ENCODE peak calls at places on chromosomes 1 and 21, in six cellular contexts. H, N, V, L, S and A are unnamed samples.

GRCh38 chr1:36223373-36223995 is 759 bp upstream of the THRAP3 start:
- DNase-seq in H (peak), N (no peak), S (peak), V (no peak), L (no peak), A (no peak)

GRCh38 chr1:178037510-178038253 is 56.2 kb upstream of the RASAL2 start:
- DNase-seq in L (peak), H (peak), N (no peak), S (peak), V (peak), A (no peak)

GRCh38 chr1:210626341-210626740 is 297.6 kb downstream of the HHAT start:
- DNase-seq in L (no peak), H (no peak), N (no peak), S (no peak), V (peak), A (no peak)

GRCh38 chr1:13930151-13930550 is 230.2 kb downstream of the PRDM2 start:
- DNase-seq in N (no peak), H (peak), V (no peak), L (no peak), S (no peak), A (no peak)

GRCh38 chr1:93350322-93350721 is 4.6 kb downstream of the DR1 start:
- DNase-seq in N (no peak), H (no peak), S (no peak), V (no peak), L (no peak), A (no peak)

GRCh38 chr1:25645641-25646400 is 29.2 kb downstream of the MAN1C1 start:
- DNase-seq in N (no peak), L (no peak), V (no peak), H (no peak), S (no peak), A (no peak)

GRCh38 chr1:110476028-110476765 is 25.2 kb downstream of the PROK1 start:
- DNase-seq in H (no peak), N (no peak), L (no peak), V (no peak), S (no peak), A (no peak)

GRCh38 chr1:152448095-152448494 is 34.0 kb upstream of the CRNN start:
- DNase-seq in S (peak), V (no peak), H (no peak), L (no peak), N (no peak), A (no peak)

GRCh38 chr1:226603030-226603960 is 54.7 kb downstream of the STUM start:
- DNase-seq in H (no peak), N (peak), S (peak), V (peak), L (peak), A (no peak)

GRCh38 chr1:181134543-181135461 is 46.3 kb downstream of the IER5 start:
- DNase-seq in S (peak), V (peak), L (peak), H (peak), N (no peak), A (no peak)

GRCh38 chr1:20604678-20605077 is 15.8 kb downstream of the CDA start:
- DNase-seq in N (no peak), L (no peak), S (peak), H (peak), V (no peak), A (no peak)

GRCh38 chr1:163561570-163562295 is 240.0 kb downstream of the NUF2 start:
- DNase-seq in L (no peak), N (no peak), H (peak), S (peak), V (no peak), A (no peak)

GRCh38 chr21:35120631-35121180 is 71.6 kb upstream of the RUNX1 start:
- DNase-seq in L (no peak), S (no peak), V (no peak), H (no peak), N (no peak), A (no peak)

GRCh38 chr21:43333301-43334062 is 93.4 kb downstream of the SIK1 start:
- DNase-seq in V (peak), S (peak), H (peak), L (peak), N (peak), A (peak)

GRCh38 chr1:53625049-53625448 is 113.9 kb downstream of the GLIS1 start:
- DNase-seq in V (no peak), L (peak), S (peak), N (no peak), H (no peak), A (no peak)

GRCh38 chr1:96559181-96559580 is 162.4 kb upstream of the PTBP2 start:
- DNase-seq in V (no peak), N (no peak), H (no peak), L (no peak), S (peak), A (no peak)

GRCh38 chr1:96554364-96554763 is 167.2 kb upstream of the PTBP2 start:
- DNase-seq in V (no peak), S (no peak), L (no peak), N (no peak), H (no peak), A (no peak)

GRCh38 chr1:96557336-96557735 is 164.2 kb upstream of the PTBP2 start:
- DNase-seq in N (no peak), H (no peak), S (peak), L (no peak), V (no peak), A (no peak)

GRCh38 chr1:96562094-96562493 is 159.5 kb upstream of the PTBP2 start:
- DNase-seq in V (no peak), L (no peak), S (no peak), N (no peak), H (no peak), A (no peak)

GRCh38 chr1:96559707-96560588 is 161.6 kb upstream of the PTBP2 start:
- DNase-seq in L (peak), H (peak), V (no peak), N (peak), S (peak), A (peak)
- H3K4me3 ChIP-seq in L (no peak), H (no peak), V (no peak), N (no peak), S (peak), A (no peak)

DNA sequence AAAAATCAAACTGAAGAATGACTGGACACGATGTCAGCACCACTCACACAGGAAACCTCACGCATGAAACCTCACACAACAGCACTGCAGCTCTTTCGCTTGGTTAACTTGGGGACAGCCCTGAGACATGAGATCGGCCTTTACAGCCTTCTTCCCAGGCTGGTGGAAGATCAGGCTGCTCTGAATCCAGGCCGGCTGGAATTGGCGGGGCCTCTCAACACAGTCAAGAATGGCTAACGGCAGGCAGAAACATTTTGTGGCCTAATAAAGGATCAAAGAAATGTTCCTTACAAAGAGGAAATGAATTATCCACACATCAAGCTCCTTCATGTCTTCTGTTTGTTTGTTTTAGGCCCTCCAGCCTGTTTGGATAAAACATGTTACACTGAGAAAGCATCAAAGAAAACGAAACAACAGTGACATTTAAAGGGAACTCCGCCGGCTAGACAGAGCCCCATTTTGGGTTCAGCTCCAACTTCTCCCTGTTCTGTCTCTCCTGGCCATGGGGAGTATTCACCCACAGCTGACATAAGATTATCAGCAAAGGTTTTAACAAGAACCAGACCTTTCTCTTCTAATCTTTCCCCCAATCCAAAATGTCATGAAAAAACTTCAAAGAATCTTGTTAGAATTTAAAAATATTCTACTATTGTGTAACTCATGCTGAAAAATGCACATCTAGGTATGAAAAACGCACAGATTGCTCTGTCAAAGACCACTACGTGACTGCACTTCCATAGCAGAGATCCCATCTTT is 131.2 kb downstream of the SLC45A1 start:
- DNase-seq in S (peak), H (no peak), L (no peak), N (no peak), V (peak), A (no peak)
- H3K4me3 ChIP-seq in S (peak), H (no peak), L (no peak), N (no peak), V (peak), A (no peak)

GRCh38 chr1:161972828-161973227 is 50.8 kb downstream of the OLFML2B start:
- DNase-seq in S (no peak), V (no peak), N (no peak), H (no peak), L (no peak), A (no peak)

GRCh38 chr1:161981735-161982525 is 41.7 kb downstream of the OLFML2B start:
- DNase-seq in N (no peak), H (no peak), S (no peak), V (no peak), L (no peak), A (no peak)

GRCh38 chr1:161981126-161981525 is 42.5 kb downstream of the OLFML2B start:
- DNase-seq in N (no peak), V (no peak), S (no peak), L (no peak), H (no peak), A (no peak)

GRCh38 chr1:161973924-161974845 is 49.5 kb downstream of the OLFML2B start:
- DNase-seq in S (no peak), L (no peak), N (no peak), V (peak), H (no peak), A (no peak)

DNA sequence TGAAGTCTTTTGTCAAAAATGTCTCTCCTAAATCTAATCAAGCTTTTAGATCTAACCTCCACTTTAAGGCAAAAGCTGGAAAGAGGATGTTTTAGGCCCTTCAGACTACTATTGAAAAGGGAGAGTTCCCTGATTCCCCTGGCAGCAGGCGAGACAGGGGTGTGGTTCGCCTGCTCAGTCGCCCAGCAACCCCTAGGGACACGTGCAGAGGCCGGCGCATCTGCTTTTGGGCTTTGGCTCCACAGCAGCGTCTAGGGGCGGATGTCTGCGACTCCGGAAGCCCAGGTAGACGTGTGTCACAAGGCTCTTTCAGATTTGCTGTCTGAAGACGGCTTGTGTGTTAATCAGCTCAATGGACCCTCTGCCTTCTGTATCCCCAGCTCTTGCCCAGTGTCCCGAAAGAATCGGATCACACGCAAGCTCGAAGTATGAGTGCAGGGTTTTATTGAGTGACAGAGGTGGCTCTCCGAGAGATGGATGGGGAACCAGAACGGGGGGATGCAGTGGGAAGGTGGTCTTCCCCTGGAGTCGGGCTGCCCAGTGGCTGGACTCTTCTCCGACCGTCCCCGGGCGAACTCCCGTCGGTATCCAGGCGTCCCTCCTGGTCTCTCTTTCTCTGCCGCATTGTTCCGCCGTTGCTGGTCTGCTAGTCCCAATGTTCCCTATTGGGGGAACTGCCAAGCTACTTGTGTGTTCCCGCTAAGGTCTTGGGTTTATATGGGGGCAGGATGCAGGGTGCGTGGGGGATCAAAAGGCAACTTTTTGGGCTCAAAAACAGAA is 45.5 kb downstream of the OLFML2B start:
- DNase-seq in L (no peak), S (peak), N (no peak), H (no peak), V (no peak), A (no peak)
- H3K4me3 ChIP-seq in L (no peak), S (peak), N (no peak), H (no peak), V (no peak), A (no peak)

GRCh38 chr1:41382531-41383090 is 21.4 kb downstream of the FOXO6 start:
- DNase-seq in H (peak), V (peak), L (no peak), N (no peak), S (peak), A (no peak)
- H3K4me3 ChIP-seq in H (peak), V (peak), L (no peak), N (peak), S (peak), A (peak)

GRCh38 chr1:27000817-27001460 is 7.4 kb downstream of the TRNP1 start:
- DNase-seq in N (no peak), V (no peak), S (peak), L (no peak), H (peak), A (no peak)

GRCh38 chr1:26996665-26997064 is 3.2 kb downstream of the TRNP1 start:
- DNase-seq in H (no peak), S (no peak), L (no peak), N (no peak), V (no peak), A (no peak)

GRCh38 chr1:27000092-27000816 is 6.8 kb downstream of the TRNP1 start:
- DNase-seq in N (no peak), S (no peak), H (no peak), V (no peak), L (no peak), A (no peak)

GRCh38 chr1:26999440-26999987 is 6.0 kb downstream of the TRNP1 start:
- DNase-seq in L (peak), S (peak), N (peak), H (peak), V (peak), A (peak)

DNA sequence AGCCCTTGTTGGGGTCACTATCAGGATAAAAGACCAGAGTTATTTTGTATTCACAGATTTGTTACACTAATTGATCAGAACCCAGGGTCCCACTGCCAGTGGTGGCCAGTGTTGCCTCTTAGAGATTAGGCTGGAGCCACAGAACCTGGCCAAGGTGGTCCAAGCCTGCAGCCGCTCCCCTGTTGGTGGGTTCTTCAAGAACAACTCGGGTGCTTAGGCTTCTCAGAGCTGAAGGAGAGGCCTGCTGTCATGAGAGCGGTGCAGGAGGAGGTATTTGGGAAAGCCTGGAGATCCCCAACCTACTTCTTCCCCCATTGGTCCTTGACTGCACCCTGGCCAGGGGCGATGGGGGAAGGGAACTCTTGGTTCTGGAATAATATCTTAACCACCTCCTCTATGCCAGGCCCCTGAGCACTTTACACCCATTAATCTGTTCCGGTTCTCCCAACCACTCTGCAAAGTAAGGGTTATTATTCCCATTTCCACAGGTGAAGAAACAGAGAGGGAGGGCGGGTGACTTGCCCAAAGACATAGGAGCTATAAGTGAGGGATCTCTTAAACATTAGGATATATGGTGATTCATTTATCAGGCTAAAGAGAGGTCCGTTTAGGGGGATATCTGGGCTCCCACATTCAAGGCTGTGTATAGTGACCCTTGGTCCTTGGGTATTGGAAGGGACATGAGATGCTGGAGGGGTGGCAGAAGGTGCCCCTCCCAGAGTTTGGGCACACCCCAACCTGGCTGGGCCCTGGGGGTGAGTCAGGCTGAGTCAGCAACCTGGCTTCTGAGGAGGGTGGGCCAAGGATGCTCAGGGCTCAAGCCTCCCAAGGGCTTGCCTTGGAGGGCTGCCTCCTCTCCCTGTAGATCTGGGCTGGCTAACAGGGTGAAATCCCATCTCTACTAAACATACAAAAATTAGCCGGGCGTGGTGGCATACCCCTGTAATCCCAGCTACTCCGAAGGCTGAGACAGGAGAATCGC is 5.1 kb downstream of the TRNP1 start:
- DNase-seq in L (no peak), N (no peak), S (peak), V (no peak), H (peak), A (no peak)
- H3K4me3 ChIP-seq in L (no peak), N (no peak), S (peak), V (no peak), H (peak), A (no peak)

GRCh38 chr21:27817061-27817460 is 850.2 kb upstream of the ADAMTS5 start:
- DNase-seq in V (no peak), H (no peak), N (no peak), S (no peak), L (no peak), A (no peak)
- H3K4me3 ChIP-seq in V (no peak), H (no peak), N (no peak), S (no peak), L (no peak), A (no peak)

GRCh38 chr1:229411434-229412055 is 22.3 kb downstream of the ACTA1 start:
- DNase-seq in S (no peak), L (no peak), N (no peak), H (no peak), V (no peak), A (no peak)

GRCh38 chr1:229409616-229410369 is 24.1 kb downstream of the ACTA1 start:
- DNase-seq in S (peak), L (no peak), H (no peak), V (no peak), N (no peak), A (no peak)

GRCh38 chr1:229412056-229412455 is 21.8 kb downstream of the ACTA1 start:
- DNase-seq in V (no peak), S (no peak), H (no peak), N (no peak), L (no peak), A (no peak)

GRCh38 chr1:229410370-229410691 is 23.6 kb downstream of the ACTA1 start:
- DNase-seq in V (no peak), H (no peak), S (no peak), N (no peak), L (no peak), A (no peak)

DNA sequence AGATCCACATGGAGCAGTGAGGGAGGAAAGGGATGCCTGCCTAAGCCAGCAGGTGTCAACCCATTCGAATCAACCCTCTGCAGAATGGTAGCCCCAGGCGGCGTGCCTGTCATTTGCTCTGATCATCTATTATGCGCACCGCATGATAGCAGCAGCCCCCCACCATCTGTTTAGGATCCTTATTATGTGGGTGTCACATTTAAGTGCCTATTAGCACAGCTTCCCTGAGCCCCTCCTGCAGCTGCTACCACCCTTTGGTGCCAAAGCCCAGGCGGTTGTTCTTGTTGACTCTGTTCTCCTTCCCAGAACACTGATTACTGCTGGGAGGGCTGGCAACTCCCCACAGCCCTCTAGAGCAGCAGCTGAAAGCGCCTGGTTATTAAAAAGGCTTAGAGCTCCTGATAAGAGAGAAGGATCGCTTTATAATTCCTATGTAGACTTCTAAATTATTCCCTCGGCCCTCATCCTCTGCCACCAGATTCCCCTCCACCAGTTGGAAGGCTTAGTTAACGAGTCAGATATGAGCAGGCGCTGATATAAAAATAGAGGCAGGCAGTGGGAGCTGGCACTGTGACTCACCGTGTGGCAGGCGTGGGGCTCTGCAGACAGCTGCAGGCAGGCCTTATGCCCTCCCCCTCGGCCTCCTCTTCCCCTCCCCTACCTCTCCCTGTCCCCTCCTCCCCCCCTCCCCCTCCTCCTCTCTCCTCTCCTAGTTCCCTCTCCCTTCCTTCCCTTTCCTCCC is 23.0 kb downstream of the ACTA1 start:
- DNase-seq in N (no peak), L (peak), V (peak), H (peak), S (peak), A (no peak)
- H3K4me3 ChIP-seq in N (no peak), L (no peak), V (no peak), H (no peak), S (peak), A (no peak)

GRCh38 chr21:37673801-37674575 is 242.3 kb downstream of the KCNJ6 start:
- DNase-seq in L (no peak), V (no peak), S (no peak), N (no peak), H (no peak), A (no peak)

GRCh38 chr21:37669249-37669648 is 247.0 kb downstream of the KCNJ6 start:
- DNase-seq in L (no peak), S (no peak), N (no peak), H (no peak), V (no peak), A (no peak)

GRCh38 chr21:37668462-37669239 is 247.6 kb downstream of the KCNJ6 start:
- DNase-seq in V (no peak), N (no peak), H (no peak), L (no peak), S (no peak), A (no peak)

GRCh38 chr21:37670883-37671282 is 245.4 kb downstream of the KCNJ6 start:
- DNase-seq in V (no peak), L (no peak), H (peak), N (no peak), S (peak), A (no peak)

DNA sequence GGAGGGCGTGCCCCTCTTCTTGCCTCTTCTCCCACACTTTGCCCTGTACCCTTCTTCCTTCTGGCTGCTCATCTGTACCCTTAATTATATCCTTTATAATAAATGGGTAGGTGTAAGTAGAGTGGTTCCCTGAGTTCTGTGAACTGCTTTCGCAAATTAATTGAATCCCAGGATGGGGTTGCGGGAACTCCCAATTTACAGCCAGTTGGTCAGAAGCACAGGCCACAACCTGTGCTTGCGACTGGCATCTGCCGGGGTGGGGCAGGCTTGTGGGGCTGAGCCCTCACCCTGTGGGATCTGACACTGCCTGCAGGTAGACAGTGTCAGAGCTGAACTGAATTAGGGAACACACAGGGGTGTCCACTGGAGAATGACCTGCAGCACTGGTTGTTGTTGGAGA is 244.9 kb downstream of the KCNJ6 start:
- DNase-seq in S (no peak), V (no peak), N (no peak), H (no peak), L (no peak), A (no peak)
- H3K4me3 ChIP-seq in S (no peak), V (no peak), N (no peak), H (no peak), L (no peak), A (no peak)